ENCODE peak calls at places on chromosomes 6 and 20, in seven cellular contexts. One of them, this sample, is unnamed.

GRCh38 chr20:44714701-44715494 is at the start of gene CCN5:
- DNase-seq in NCI-H1092: peak; percentile 53
- DNase-seq in heart left ventricle: peak; percentile 89
- DNase-seq in natural killer cell: no peak
- DNase-seq in globus pallidus: peak; percentile 75
- DNase-seq in NCI-H1694 treated with DMSO at 0.1 percent for 48 hours: peak; percentile 51
- DNase-seq in amniotic stem cell: no peak
- DNase-seq in this sample: peak; percentile 90

GRCh38 chr20:35257175-35257909 is 20.6 kb downstream of the MMP24OS start:
- DNase-seq in heart left ventricle: no peak
- DNase-seq in globus pallidus: no peak
- DNase-seq in natural killer cell: no peak
- DNase-seq in amniotic stem cell: no peak
- DNase-seq in NCI-H1092: no peak
- DNase-seq in NCI-H1694 treated with DMSO at 0.1 percent for 48 hours: no peak
- DNase-seq in this sample: no peak

GRCh38 chr6:136723780-136724179 is 68.5 kb downstream of the MAP3K5 start:
- DNase-seq in globus pallidus: no peak
- DNase-seq in amniotic stem cell: no peak
- DNase-seq in heart left ventricle: no peak
- DNase-seq in NCI-H1694 treated with DMSO at 0.1 percent for 48 hours: no peak
- DNase-seq in natural killer cell: peak; percentile 21
- DNase-seq in NCI-H1092: no peak
- DNase-seq in this sample: no peak

GRCh38 chr6:18021166-18021850 is 33.9 kb upstream of the KIF13A start:
- DNase-seq in heart left ventricle: no peak
- DNase-seq in amniotic stem cell: no peak
- DNase-seq in NCI-H1092: no peak
- DNase-seq in natural killer cell: no peak
- DNase-seq in NCI-H1694 treated with DMSO at 0.1 percent for 48 hours: no peak
- DNase-seq in globus pallidus: no peak
- DNase-seq in this sample: no peak

GRCh38 chr6:137970368-137970767 is 103.3 kb downstream of the TNFAIP3 start:
- DNase-seq in globus pallidus: no peak
- DNase-seq in NCI-H1092: no peak
- DNase-seq in heart left ventricle: no peak
- DNase-seq in natural killer cell: no peak
- DNase-seq in amniotic stem cell: no peak
- DNase-seq in NCI-H1694 treated with DMSO at 0.1 percent for 48 hours: no peak
- DNase-seq in this sample: no peak

GRCh38 chr6:30207619-30208295 is 5.4 kb downstream of the TRIM26 start:
- DNase-seq in amniotic stem cell: no peak
- DNase-seq in natural killer cell: no peak
- DNase-seq in heart left ventricle: peak; percentile 26
- DNase-seq in NCI-H1694 treated with DMSO at 0.1 percent for 48 hours: no peak
- DNase-seq in globus pallidus: no peak
- DNase-seq in NCI-H1092: no peak
- DNase-seq in this sample: no peak

GRCh38 chr6:118544105-118544504 is 4.0 kb upstream of the PLN start:
- DNase-seq in NCI-H1694 treated with DMSO at 0.1 percent for 48 hours: no peak
- DNase-seq in NCI-H1092: no peak
- DNase-seq in natural killer cell: no peak
- DNase-seq in amniotic stem cell: no peak
- DNase-seq in globus pallidus: no peak
- DNase-seq in heart left ventricle: no peak
- DNase-seq in this sample: no peak

GRCh38 chr20:11920083-11920482 is 2.4 kb downstream of the BTBD3 start:
- DNase-seq in natural killer cell: no peak
- DNase-seq in heart left ventricle: no peak
- DNase-seq in globus pallidus: no peak
- DNase-seq in NCI-H1092: no peak
- DNase-seq in amniotic stem cell: no peak
- DNase-seq in NCI-H1694 treated with DMSO at 0.1 percent for 48 hours: no peak
- DNase-seq in this sample: no peak

GRCh38 chr6:83051386-83052172 is 14.1 kb downstream of the UBE3D start:
- DNase-seq in globus pallidus: no peak
- DNase-seq in natural killer cell: no peak
- DNase-seq in amniotic stem cell: no peak
- DNase-seq in NCI-H1092: peak; percentile 21
- DNase-seq in NCI-H1694 treated with DMSO at 0.1 percent for 48 hours: no peak
- DNase-seq in heart left ventricle: no peak
- DNase-seq in this sample: no peak

GRCh38 chr20:32215729-32216128 is 8.0 kb downstream of the POFUT1 start:
- DNase-seq in amniotic stem cell: no peak
- DNase-seq in NCI-H1092: no peak
- DNase-seq in NCI-H1694 treated with DMSO at 0.1 percent for 48 hours: no peak
- DNase-seq in heart left ventricle: no peak
- DNase-seq in natural killer cell: no peak
- DNase-seq in globus pallidus: no peak
- DNase-seq in this sample: no peak

GRCh38 chr6:30061766-30062458 is 847 bp downstream of the POLR1H start:
- DNase-seq in heart left ventricle: no peak
- DNase-seq in natural killer cell: no peak
- DNase-seq in NCI-H1694 treated with DMSO at 0.1 percent for 48 hours: no peak
- DNase-seq in amniotic stem cell: no peak
- DNase-seq in globus pallidus: no peak
- DNase-seq in NCI-H1092: no peak
- DNase-seq in this sample: no peak

GRCh38 chr20:8215516-8215915 is 83.5 kb downstream of the PLCB1 start:
- DNase-seq in amniotic stem cell: no peak
- DNase-seq in NCI-H1092: no peak
- DNase-seq in NCI-H1694 treated with DMSO at 0.1 percent for 48 hours: no peak
- DNase-seq in heart left ventricle: no peak
- DNase-seq in globus pallidus: no peak
- DNase-seq in natural killer cell: no peak
- DNase-seq in this sample: no peak

GRCh38 chr20:1291191-1291741 is 25.2 kb downstream of the SNPH start:
- DNase-seq in NCI-H1694 treated with DMSO at 0.1 percent for 48 hours: no peak
- DNase-seq in amniotic stem cell: no peak
- DNase-seq in globus pallidus: no peak
- DNase-seq in heart left ventricle: no peak
- DNase-seq in NCI-H1092: no peak
- DNase-seq in natural killer cell: no peak
- DNase-seq in this sample: no peak

GRCh38 chr6:143441010-143441409 is 9.5 kb downstream of the ADAT2 start:
- DNase-seq in globus pallidus: no peak
- DNase-seq in natural killer cell: no peak
- DNase-seq in amniotic stem cell: no peak
- DNase-seq in NCI-H1694 treated with DMSO at 0.1 percent for 48 hours: no peak
- DNase-seq in heart left ventricle: no peak
- DNase-seq in NCI-H1092: no peak
- DNase-seq in this sample: no peak

GRCh38 chr6:145074805-145075204 is 660.5 kb downstream of the EPM2A start:
- DNase-seq in NCI-H1092: no peak
- DNase-seq in NCI-H1694 treated with DMSO at 0.1 percent for 48 hours: no peak
- DNase-seq in heart left ventricle: no peak
- DNase-seq in natural killer cell: no peak
- DNase-seq in amniotic stem cell: no peak
- DNase-seq in globus pallidus: no peak
- DNase-seq in this sample: no peak

GRCh38 chr6:112432853-112433252 is 85.7 kb downstream of the RFPL4B start:
- DNase-seq in amniotic stem cell: no peak
- DNase-seq in NCI-H1092: no peak
- DNase-seq in heart left ventricle: no peak
- DNase-seq in NCI-H1694 treated with DMSO at 0.1 percent for 48 hours: no peak
- DNase-seq in natural killer cell: no peak
- DNase-seq in globus pallidus: no peak
- DNase-seq in this sample: no peak

GRCh38 chr6:116412270-116412669 is 41.5 kb downstream of the DSE start:
- DNase-seq in amniotic stem cell: no peak
- DNase-seq in NCI-H1092: no peak
- DNase-seq in globus pallidus: no peak
- DNase-seq in natural killer cell: no peak
- DNase-seq in NCI-H1694 treated with DMSO at 0.1 percent for 48 hours: no peak
- DNase-seq in heart left ventricle: no peak
- DNase-seq in this sample: no peak

GRCh38 chr20:11459090-11459877 is 458.4 kb upstream of the BTBD3 start:
- DNase-seq in amniotic stem cell: no peak
- DNase-seq in globus pallidus: no peak
- DNase-seq in NCI-H1092: no peak
- DNase-seq in NCI-H1694 treated with DMSO at 0.1 percent for 48 hours: no peak
- DNase-seq in heart left ventricle: no peak
- DNase-seq in natural killer cell: no peak
- DNase-seq in this sample: no peak

GRCh38 chr20:40654876-40655275 is 34.2 kb downstream of the MAFB start:
- DNase-seq in amniotic stem cell: no peak
- DNase-seq in NCI-H1092: no peak
- DNase-seq in heart left ventricle: no peak
- DNase-seq in natural killer cell: no peak
- DNase-seq in globus pallidus: no peak
- DNase-seq in NCI-H1694 treated with DMSO at 0.1 percent for 48 hours: no peak
- DNase-seq in this sample: peak; percentile 66

GRCh38 chr6:156878688-156879087 is 101.5 kb downstream of the ARID1B start:
- DNase-seq in NCI-H1694 treated with DMSO at 0.1 percent for 48 hours: no peak
- DNase-seq in natural killer cell: no peak
- DNase-seq in NCI-H1092: no peak
- DNase-seq in amniotic stem cell: no peak
- DNase-seq in heart left ventricle: no peak
- DNase-seq in globus pallidus: no peak
- DNase-seq in this sample: no peak

GRCh38 chr20:35216541-35216940 is 9.9 kb upstream of the MMP24 start:
- DNase-seq in globus pallidus: no peak
- DNase-seq in NCI-H1694 treated with DMSO at 0.1 percent for 48 hours: no peak
- DNase-seq in heart left ventricle: no peak
- DNase-seq in natural killer cell: no peak
- DNase-seq in amniotic stem cell: no peak
- DNase-seq in NCI-H1092: no peak
- DNase-seq in this sample: no peak

GRCh38 chr6:150403458-150404245 is 34.8 kb downstream of the IYD start:
- DNase-seq in NCI-H1694 treated with DMSO at 0.1 percent for 48 hours: no peak
- DNase-seq in NCI-H1092: peak; percentile 9
- DNase-seq in amniotic stem cell: peak; percentile 73
- DNase-seq in natural killer cell: no peak
- DNase-seq in heart left ventricle: peak; percentile 60
- DNase-seq in globus pallidus: no peak
- DNase-seq in this sample: no peak

GRCh38 chr20:11200423-11200822 is 526.6 kb upstream of the JAG1 start:
- DNase-seq in NCI-H1092: no peak
- DNase-seq in heart left ventricle: no peak
- DNase-seq in NCI-H1694 treated with DMSO at 0.1 percent for 48 hours: no peak
- DNase-seq in globus pallidus: no peak
- DNase-seq in natural killer cell: no peak
- DNase-seq in amniotic stem cell: no peak
- DNase-seq in this sample: no peak

GRCh38 chr6:14518515-14519217 is 401.1 kb downstream of the CD83 start:
- DNase-seq in natural killer cell: no peak
- DNase-seq in heart left ventricle: peak; percentile 43
- DNase-seq in NCI-H1092: no peak
- DNase-seq in globus pallidus: no peak
- DNase-seq in amniotic stem cell: no peak
- DNase-seq in NCI-H1694 treated with DMSO at 0.1 percent for 48 hours: no peak
- DNase-seq in this sample: no peak

GRCh38 chr6:128507337-128508310 is 12.8 kb downstream of the PTPRK start:
- DNase-seq in heart left ventricle: no peak
- DNase-seq in globus pallidus: peak; percentile 44
- DNase-seq in NCI-H1694 treated with DMSO at 0.1 percent for 48 hours: no peak
- DNase-seq in NCI-H1092: no peak
- DNase-seq in amniotic stem cell: no peak
- DNase-seq in natural killer cell: no peak
- DNase-seq in this sample: no peak

GRCh38 chr6:118645395-118645794 is 6.0 kb downstream of the CEP85L start:
- DNase-seq in natural killer cell: no peak
- DNase-seq in NCI-H1694 treated with DMSO at 0.1 percent for 48 hours: no peak
- DNase-seq in heart left ventricle: no peak
- DNase-seq in amniotic stem cell: no peak
- DNase-seq in globus pallidus: no peak
- DNase-seq in NCI-H1092: no peak
- DNase-seq in this sample: no peak

GRCh38 chr6:44219053-44219814 is 2.5 kb downstream of the MYMX start:
- DNase-seq in NCI-H1092: peak; percentile 71
- DNase-seq in amniotic stem cell: peak; percentile 9
- DNase-seq in globus pallidus: peak; percentile 48
- DNase-seq in NCI-H1694 treated with DMSO at 0.1 percent for 48 hours: no peak
- DNase-seq in heart left ventricle: peak; percentile 92
- DNase-seq in natural killer cell: no peak
- DNase-seq in this sample: peak; percentile 86

GRCh38 chr6:30937265-30937664 is 3.5 kb upstream of the MUCL3 start:
- DNase-seq in amniotic stem cell: no peak
- DNase-seq in natural killer cell: no peak
- DNase-seq in NCI-H1092: no peak
- DNase-seq in NCI-H1694 treated with DMSO at 0.1 percent for 48 hours: no peak
- DNase-seq in heart left ventricle: no peak
- DNase-seq in globus pallidus: no peak
- DNase-seq in this sample: no peak

GRCh38 chr6:123841067-123841896 is 37.6 kb downstream of the NKAIN2 start:
- DNase-seq in heart left ventricle: no peak
- DNase-seq in globus pallidus: no peak
- DNase-seq in NCI-H1694 treated with DMSO at 0.1 percent for 48 hours: no peak
- DNase-seq in NCI-H1092: no peak
- DNase-seq in amniotic stem cell: no peak
- DNase-seq in natural killer cell: no peak
- DNase-seq in this sample: no peak

GRCh38 chr20:37336369-37337207 is 9.4 kb upstream of the SRC start:
- DNase-seq in heart left ventricle: peak; percentile 77
- DNase-seq in natural killer cell: peak; percentile 23
- DNase-seq in NCI-H1092: no peak
- DNase-seq in amniotic stem cell: no peak
- DNase-seq in NCI-H1694 treated with DMSO at 0.1 percent for 48 hours: no peak
- DNase-seq in globus pallidus: peak; percentile 50
- DNase-seq in this sample: no peak

GRCh38 chr6:38599261-38599660 is 40.5 kb downstream of the BTBD9 start:
- DNase-seq in natural killer cell: no peak
- DNase-seq in heart left ventricle: no peak
- DNase-seq in amniotic stem cell: no peak
- DNase-seq in NCI-H1092: no peak
- DNase-seq in NCI-H1694 treated with DMSO at 0.1 percent for 48 hours: no peak
- DNase-seq in globus pallidus: no peak
- DNase-seq in this sample: no peak

GRCh38 chr6:50994026-50994720 is 175.5 kb downstream of the TFAP2B start:
- DNase-seq in NCI-H1694 treated with DMSO at 0.1 percent for 48 hours: no peak
- DNase-seq in natural killer cell: no peak
- DNase-seq in heart left ventricle: no peak
- DNase-seq in amniotic stem cell: no peak
- DNase-seq in globus pallidus: no peak
- DNase-seq in NCI-H1092: no peak
- DNase-seq in this sample: no peak

GRCh38 chr20:43840382-43841070 is 74.1 kb upstream of the TOX2 start:
- DNase-seq in globus pallidus: no peak
- DNase-seq in NCI-H1694 treated with DMSO at 0.1 percent for 48 hours: no peak
- DNase-seq in NCI-H1092: peak; percentile 1
- DNase-seq in amniotic stem cell: no peak
- DNase-seq in natural killer cell: no peak
- DNase-seq in heart left ventricle: no peak
- DNase-seq in this sample: peak; percentile 7

This sample was measured in right atrium auricular region.